ENCODE peak calls at places on chromosomes 4 and X, in ten cellular contexts. D is GM03348; K is GM13976; E is mucosa of gallbladder; S is MG63; T is left cardiac atrium; H is breast epithelium; X is foreskin melanocyte; V is stimulated activated CD4-positive, alpha-beta T cell treated with anti-CD3 and anti-CD28 coated beads, Interleukin-2, amount 100 ng/mL, for 48 hours; P is hippocampal formation. J is an unnamed sample.

GRCh38 chr4:168882650-168883233 is 127.3 kb downstream of the CBR4 start:
- DNase-seq in D (no peak), K (no peak), E (no peak), S (peak), T (no peak), H (no peak), X (no peak), V (no peak), P (no peak), J (no peak)

GRCh38 chr4:140861359-140862181 is 105.4 kb upstream of the TBC1D9 start:
- DNase-seq in D (peak), K (peak), E (peak), S (peak), T (peak), H (no peak), X (peak), V (peak), P (peak), J (peak)

GRCh38 chr4:87973283-87974169 is 2.0 kb upstream of the SPP1 start:
- DNase-seq in D (peak), K (peak), E (peak), S (peak), T (peak), H (no peak), X (peak), V (peak), P (peak), J (peak)

GRCh38 chr4:3446631-3447320 is 5.0 kb downstream of the HGFAC start:
- DNase-seq in D (no peak), K (no peak), E (no peak), S (no peak), T (no peak), H (no peak), X (no peak), V (no peak), P (no peak), J (no peak)

GRCh38 chr4:153224474-153224873 is 20.2 kb downstream of the TRIM2 start:
- DNase-seq in D (no peak), K (no peak), E (no peak), S (no peak), T (no peak), H (no peak), X (no peak), V (no peak), P (no peak), J (no peak)

GRCh38 chrX:154732421-154733071 is 18.3 kb downstream of the GAB3 start:
- DNase-seq in D (no peak), K (no peak), E (no peak), S (peak), T (no peak), H (no peak), X (no peak), V (no peak), P (no peak), J (no peak)

GRCh38 chr4:8009710-8010534 is 70.3 kb upstream of the AFAP1 start:
- DNase-seq in D (no peak), K (no peak), E (peak), S (no peak), T (no peak), H (no peak), X (no peak), V (no peak), P (no peak), J (no peak)

GRCh38 chrX:120356084-120356483 is 5.8 kb upstream of the ATP1B4 start:
- DNase-seq in D (no peak), K (no peak), E (no peak), S (no peak), T (no peak), H (no peak), X (no peak), V (no peak), P (no peak), J (no peak)